ENCODE peak calls at places on chromosomes 6 and 20, in four cellular contexts. Z is cardiac muscle cell, J is nephron progenitor cell, Y is neural crest cell. W is an unnamed sample.

GRCh38 chr6:18405477-18406293 is 18.5 kb downstream of the RNF144B start:
- DNase-seq in Z (no peak), J (no peak), Y (no peak), W (no peak)

GRCh38 chr6:39381535-39382140 is 59.1 kb upstream of the KCNK16 start:
- DNase-seq in Z (no peak), J (no peak), Y (no peak), W (no peak)

GRCh38 chr6:54085526-54085925 is 25.7 kb upstream of the MLIP start:
- DNase-seq in Z (no peak), J (no peak), Y (no peak), W (no peak)

GRCh38 chr20:52086878-52087277 is 104.7 kb downstream of the ZFP64 start:
- DNase-seq in Z (no peak), J (no peak), Y (no peak), W (no peak)

GRCh38 chr6:33206864-33207568 is 1.3 kb upstream of the RING1 start:
- DNase-seq in Z (no peak), J (peak), Y (peak), W (no peak)

GRCh38 chr6:160253714-160254113 is 4.9 kb downstream of the SLC22A2 start:
- DNase-seq in Z (no peak), J (no peak), Y (no peak), W (no peak)

GRCh38 chr6:105815657-105816555 is 270.2 kb upstream of the PRDM1 start:
- DNase-seq in Z (no peak), J (no peak), Y (no peak), W (no peak)

GRCh38 chr6:44302856-44303255 is 10.3 kb downstream of the AARS2 start:
- DNase-seq in Z (no peak), J (no peak), Y (no peak), W (no peak)

GRCh38 chr6:108953681-108954080 is 105.5 kb downstream of the ARMC2 start:
- DNase-seq in Z (no peak), J (no peak), Y (no peak), W (no peak)

GRCh38 chr6:14118091-14118439 is 493 bp downstream of the CD83 start:
- DNase-seq in Z (no peak), J (no peak), Y (no peak), W (no peak)

GRCh38 chr20:24502661-24503060 is 33.2 kb downstream of the SYNDIG1 start:
- DNase-seq in Z (no peak), J (no peak), Y (no peak), W (no peak)

GRCh38 chr6:113359155-113360140 is 497.7 kb upstream of the MARCKS start:
- DNase-seq in Z (peak), J (no peak), Y (no peak), W (no peak)

GRCh38 chr6:15876406-15876805 is 213.6 kb upstream of the DTNBP1 start:
- DNase-seq in Z (no peak), J (no peak), Y (no peak), W (no peak)

GRCh38 chr6:125759184-125759902 is 9.9 kb downstream of the HEY2 start:
- DNase-seq in Z (peak), J (peak), Y (peak), W (peak)
- TF ChIP-seq CTCF in Z (peak), J (peak), Y (peak), W (peak)

DNA sequence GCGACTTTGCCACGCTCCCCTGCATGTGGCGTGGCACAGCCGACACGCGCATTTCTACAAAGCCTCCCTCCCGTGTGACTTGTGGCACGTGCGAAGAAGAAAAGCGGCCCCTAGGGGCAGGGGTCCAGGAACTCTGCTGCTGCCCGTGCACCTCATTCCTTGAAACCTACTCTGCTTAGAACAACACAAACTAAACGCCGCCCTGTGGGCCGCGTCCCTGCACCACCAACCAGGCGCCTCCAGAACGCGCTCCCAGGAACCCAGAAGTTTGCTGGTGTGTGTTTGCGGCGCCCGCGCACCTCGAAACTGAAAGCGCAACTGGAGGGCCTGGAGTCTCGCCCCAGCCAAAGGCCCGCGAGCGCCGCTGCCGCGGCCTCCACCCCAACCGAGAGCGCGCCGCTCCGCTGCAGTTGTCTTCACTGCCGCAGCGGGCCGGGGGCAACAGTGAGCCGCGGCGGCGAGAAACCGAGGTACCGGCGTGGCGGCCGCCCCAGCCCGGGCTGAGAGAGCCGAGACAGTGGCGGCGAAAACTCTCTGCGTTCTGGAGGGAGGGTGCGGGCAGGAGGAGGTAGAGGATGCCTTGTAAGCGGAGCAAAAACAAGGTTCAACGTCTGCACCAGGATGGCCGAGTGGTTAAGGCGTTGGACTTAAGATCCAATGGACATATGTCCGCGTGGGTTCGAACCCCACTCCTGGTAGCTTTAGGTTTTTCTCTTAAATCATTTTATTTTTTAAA is 65.8 kb downstream of the STX11 start:
- DNase-seq in Z (peak), J (peak), Y (peak), W (peak)
- TF ChIP-seq CTCF in Z (peak), J (peak), Y (peak), W (peak)

GRCh38 chr20:33559212-33559611 is 69.3 kb downstream of the CBFA2T2 start:
- DNase-seq in Z (no peak), J (no peak), Y (no peak), W (no peak)

GRCh38 chr20:33559994-33560393 is 70.1 kb downstream of the CBFA2T2 start:
- DNase-seq in Z (no peak), J (no peak), Y (no peak), W (no peak)

GRCh38 chr20:33558348-33559144 is 68.7 kb downstream of the CBFA2T2 start:
- DNase-seq in Z (no peak), J (no peak), Y (no peak), W (no peak)

GRCh38 chr20:33563788-33564187 is 73.9 kb downstream of the CBFA2T2 start:
- DNase-seq in Z (no peak), J (no peak), Y (no peak), W (no peak)

DNA sequence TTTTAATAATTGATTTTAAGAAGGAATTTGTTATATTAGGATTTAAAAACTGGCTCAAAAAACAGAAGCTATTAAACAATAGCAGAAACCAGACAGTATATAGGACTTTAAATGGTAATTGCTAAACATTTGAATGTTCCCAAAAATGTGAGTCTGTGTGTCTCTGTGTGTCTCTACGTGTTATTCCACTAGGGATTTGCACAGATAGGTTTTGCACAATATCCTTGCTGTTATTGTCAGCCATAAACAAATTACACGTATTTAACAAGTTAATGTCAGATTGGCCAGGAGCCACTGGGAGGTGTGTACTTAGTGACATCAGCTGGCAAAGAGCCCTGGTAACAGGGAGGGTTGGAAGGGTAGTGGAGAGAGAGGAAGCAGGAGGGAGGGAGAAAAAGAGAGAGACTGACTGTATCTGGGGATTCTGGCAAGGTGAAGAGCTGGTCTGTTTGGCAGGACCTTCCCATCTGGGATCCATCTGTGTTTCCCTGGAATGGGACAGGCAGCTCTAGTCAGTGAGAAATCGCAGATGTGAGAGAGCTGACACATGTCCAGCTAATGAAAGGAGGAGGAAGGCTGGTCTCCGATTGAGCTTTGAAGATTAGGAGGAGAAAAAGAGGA is 72.2 kb downstream of the CBFA2T2 start:
- DNase-seq in Z (peak), J (no peak), Y (no peak), W (no peak)
- TF ChIP-seq CTCF in Z (no peak), J (no peak), Y (no peak), W (no peak)

DNA sequence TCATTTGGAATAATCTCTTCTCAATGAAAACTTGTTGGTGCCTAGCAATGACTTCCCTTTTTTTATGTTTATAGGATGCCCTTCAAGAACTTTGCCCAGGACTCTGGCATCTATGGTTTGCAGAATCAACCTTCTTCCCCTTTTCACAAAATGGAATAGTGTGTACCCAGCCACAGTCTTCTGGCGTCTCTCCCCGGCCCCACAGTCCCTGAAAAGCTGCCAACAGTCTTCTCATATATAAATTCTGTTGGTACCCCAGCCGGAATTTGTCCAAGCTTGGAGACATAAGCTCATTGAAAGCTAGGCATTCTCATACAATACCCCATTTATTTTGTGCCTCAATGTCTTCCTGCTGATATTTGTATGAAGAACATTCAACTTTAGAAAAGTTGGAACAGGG is 26.4 kb upstream of the MCM3 start:
- DNase-seq in Z (no peak), J (no peak), Y (no peak), W (no peak)
- TF ChIP-seq CTCF in Z (no peak), J (no peak), Y (no peak), W (no peak)

GRCh38 chr6:17200395-17200794 is 80.8 kb upstream of the RBM24 start:
- DNase-seq in Z (no peak), J (peak), Y (peak), W (no peak)
- TF ChIP-seq CTCF in Z (peak), J (peak), Y (peak), W (no peak)

W was measured in activated CD8-positive, alpha-beta T cell treated with anti-CD3 and anti-CD28 coated beads for 36 hours.